ENCODE peak calls at places on chromosomes 3 and 15, in nine cellular contexts. N is fibroblast of lung; R is heart left ventricle; L is SJSA1; A is pancreas; M is left ventricle myocardium inferior; Z is CD4-positive, CD25-positive, alpha-beta regulatory T cell; E is OCI-LY7; G is lower lobe of right lung. P is an unnamed sample.

GRCh38 chr3:28008235-28008634 is 233.2 kb upstream of the CMC1 start:
- DNase-seq in N (no peak), R (no peak), L (no peak), A (no peak), M (no peak), Z (no peak), E (no peak), G (no peak), P (no peak)

GRCh38 chr3:146241523-146242240 is 9.2 kb downstream of the PLSCR4 start:
- DNase-seq in N (peak; percentile 84), R (no peak), L (no peak), A (no peak), M (no peak), Z (no peak), E (no peak), G (no peak), P (no peak)

GRCh38 chr15:43920201-43920600 is 93.4 kb downstream of the WDR76 start:
- DNase-seq in N (no peak), R (no peak), L (no peak), A (no peak), M (no peak), Z (no peak), E (no peak), G (no peak), P (no peak)

GRCh38 chr15:51634591-51635198 is 12.1 kb upstream of the DMXL2 start:
- DNase-seq in N (no peak), R (no peak), L (no peak), A (no peak), M (no peak), Z (no peak), E (no peak), G (no peak), P (no peak)

GRCh38 chr15:73948396-73948795 is 22.1 kb downstream of the LOXL1 start:
- DNase-seq in N (no peak), R (peak; percentile 15), L (no peak), A (no peak), M (no peak), Z (no peak), E (no peak), G (peak; percentile 4), P (no peak)

GRCh38 chr3:150421799-150422548 is 13.9 kb downstream of the TSC22D2 start:
- DNase-seq in N (no peak), R (no peak), L (no peak), A (no peak), M (no peak), Z (no peak), E (no peak), G (no peak), P (no peak)

GRCh38 chr3:106242779-106243178 is 374.0 kb upstream of the CBLB start:
- DNase-seq in N (no peak), R (no peak), L (no peak), A (no peak), M (no peak), Z (no peak), E (no peak), G (no peak), P (no peak)

GRCh38 chr15:90419738-90420487 is 31.9 kb downstream of the IQGAP1 start:
- DNase-seq in N (peak; percentile 83), R (no peak), L (no peak), A (no peak), M (no peak), Z (no peak), E (no peak), G (no peak), P (no peak)

GRCh38 chr15:47432831-47433230 is 284.5 kb upstream of the SEMA6D start:
- DNase-seq in N (no peak), R (no peak), L (no peak), A (no peak), M (no peak), Z (no peak), E (no peak), G (no peak), P (no peak)

GRCh38 chr15:94075349-94075748 is 156.0 kb upstream of the MCTP2 start:
- DNase-seq in N (peak; percentile 47), R (peak; percentile 78), L (no peak), A (no peak), M (peak; percentile 76), Z (no peak), E (no peak), G (no peak), P (no peak)

GRCh38 chr15:89812847-89813320 is 1.8 kb downstream of the ANPEP start:
- DNase-seq in N (no peak), R (no peak), L (no peak), A (no peak), M (no peak), Z (no peak), E (no peak), G (no peak), P (no peak)

GRCh38 chr15:96345560-96346389 is 15.3 kb downstream of the NR2F2 start:
- DNase-seq in N (peak; percentile 94), R (no peak), L (no peak), A (no peak), M (peak; percentile 77), Z (no peak), E (no peak), G (no peak), P (no peak)

GRCh38 chr3:185823280-185824044 is 1.4 kb downstream of the IGF2BP2 start:
- DNase-seq in N (peak; percentile 40), R (peak; percentile 51), L (peak; percentile 51), A (peak; percentile 79), M (peak; percentile 40), Z (no peak), E (no peak), G (peak; percentile 69), P (no peak)

GRCh38 chr3:185822221-185822956 is 2.5 kb downstream of the IGF2BP2 start:
- DNase-seq in N (peak; percentile 83), R (no peak), L (no peak), A (no peak), M (no peak), Z (no peak), E (no peak), G (no peak), P (no peak)

GRCh38 chr3:185820973-185821758 is 3.7 kb downstream of the IGF2BP2 start:
- DNase-seq in N (peak; percentile 92), R (no peak), L (no peak), A (no peak), M (no peak), Z (no peak), E (no peak), G (no peak), P (no peak)

GRCh38 chr3:185824051-185824466 is 783 bp downstream of the IGF2BP2 start:
- DNase-seq in N (no peak), R (peak; percentile 32), L (no peak), A (peak; percentile 60), M (no peak), Z (no peak), E (no peak), G (peak; percentile 50), P (no peak)

GRCh38 chr3:185822957-185823279 is 1.9 kb downstream of the IGF2BP2 start:
- DNase-seq in N (no peak), R (no peak), L (no peak), A (no peak), M (no peak), Z (no peak), E (no peak), G (no peak), P (no peak)
- H3K27ac ChIP-seq in N (peak overlapping the region; percentile 85), R (no peak overlapping the region), L (peak overlapping the region; percentile 78), A (no peak overlapping the region), M (peak overlapping the region; percentile 82), Z (no peak overlapping the region), E (no peak overlapping the region), G (peak overlapping the region; percentile 88), P (peak overlapping the region; percentile 59)

GRCh38 chr3:187729598-187729997 is 15.7 kb downstream of the BCL6 start:
- DNase-seq in N (no peak), R (no peak), L (no peak), A (no peak), M (no peak), Z (no peak), E (no peak), G (no peak), P (no peak)
- H3K4me1 ChIP-seq in N (no peaks in the 10 kb centered on the region), R (peaks cover 25% of the 10 kb centered on the region), L (no peaks in the 10 kb centered on the region), A (no peaks in the 10 kb centered on the region), M (peaks cover 55% of the 10 kb centered on the region), Z (no peaks in the 10 kb centered on the region), E (peaks cover under 1% of the 10 kb centered on the region), G (no peaks in the 10 kb centered on the region), P (no peaks in the 10 kb centered on the region)

GRCh38 chr3:122410111-122410510 is 5.8 kb downstream of the WDR5B start:
- DNase-seq in N (no peak), R (no peak), L (no peak), A (no peak), M (no peak), Z (no peak), E (no peak), G (no peak), P (no peak)

GRCh38 chr3:122409392-122409791 is 6.5 kb downstream of the WDR5B start:
- DNase-seq in N (no peak), R (no peak), L (no peak), A (no peak), M (no peak), Z (no peak), E (no peak), G (no peak), P (no peak)

GRCh38 chr3:122406198-122406597 is 9.7 kb downstream of the WDR5B start:
- DNase-seq in N (no peak), R (no peak), L (no peak), A (no peak), M (no peak), Z (no peak), E (no peak), G (no peak), P (no peak)

GRCh38 chr3:122410639-122411038 is 5.2 kb downstream of the WDR5B start:
- DNase-seq in N (no peak), R (no peak), L (no peak), A (no peak), M (no peak), Z (no peak), E (no peak), G (no peak), P (no peak)

DNA sequence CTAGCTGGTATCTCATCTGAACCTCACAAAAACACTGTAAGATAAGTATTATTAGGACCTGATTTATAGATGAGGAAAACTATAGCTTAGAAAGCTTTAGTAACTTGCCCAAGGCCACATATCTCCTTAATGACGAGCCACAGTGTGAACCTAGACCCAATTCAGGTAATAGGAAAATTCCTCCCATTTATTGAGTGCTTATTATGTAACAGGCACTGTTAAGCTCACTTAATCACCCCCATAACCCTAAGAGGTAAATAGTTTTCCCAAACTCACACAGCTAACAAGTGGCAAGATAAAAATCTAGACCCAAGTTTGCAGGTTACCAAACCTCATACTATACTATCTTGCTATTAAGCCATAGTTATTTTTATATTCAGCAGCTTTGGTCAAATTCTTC is 7.9 kb downstream of the WDR5B start:
- DNase-seq in N (no peak), R (no peak), L (no peak), A (no peak), M (no peak), Z (no peak), E (no peak), G (no peak), P (no peak)
- H3K36me3 ChIP-seq in N (no peaks in the 10 kb centered on the region), R (peaks cover 100% of the 10 kb centered on the region), L (peaks cover 3% of the 10 kb centered on the region), A (peaks cover 21% of the 10 kb centered on the region), M (peaks cover 87% of the 10 kb centered on the region), Z (peaks cover 81% of the 10 kb centered on the region), E (peaks cover 92% of the 10 kb centered on the region), G (peaks cover 85% of the 10 kb centered on the region), P (peaks cover 53% of the 10 kb centered on the region)

DNA sequence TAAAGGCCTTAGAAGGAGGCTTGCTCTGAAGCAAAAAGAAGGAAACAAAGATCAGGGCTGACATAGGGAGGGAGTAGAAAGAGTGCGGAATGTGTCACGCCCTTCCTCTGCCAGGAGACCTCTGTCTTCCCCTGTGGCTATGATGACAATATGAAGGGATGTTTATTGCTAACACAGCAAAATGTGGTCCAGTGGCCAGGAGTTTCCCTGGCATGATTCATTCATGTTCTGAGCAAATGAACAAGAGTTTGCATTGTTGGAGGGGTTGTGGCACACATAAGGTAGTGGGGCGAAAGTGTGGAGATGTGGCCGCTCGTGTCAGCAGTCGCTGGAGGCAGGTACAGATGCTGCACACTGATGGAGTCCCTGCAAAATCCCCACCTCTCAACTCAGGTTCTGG is 169.4 kb downstream of the SHQ1 start:
- DNase-seq in N (no peak), R (no peak), L (peak; percentile 64), A (no peak), M (no peak), Z (no peak), E (no peak), G (no peak), P (no peak)
- H3K27ac ChIP-seq in N (no peak overlapping the region), R (no peak overlapping the region), L (peak overlapping the region; percentile 51), A (no peak overlapping the region), M (no peak overlapping the region), Z (no peak overlapping the region), E (no peak overlapping the region), G (no peak overlapping the region), P (no peak overlapping the region)

P was measured in CD8-positive, alpha-beta memory T cell.